ENCODE peak calls at places on chromosomes 12 and 14, in nine cellular contexts. One of them, this sample, is unnamed.

GRCh38 chr14:56294125-56294524 is 175.9 kb downstream of the PELI2 start:
- DNase-seq in body of pancreas: peak
- DNase-seq in HFFc6: no peak
- DNase-seq in OCI-LY7: peak
- DNase-seq in HT-29: peak
- DNase-seq in K562: no peak
- DNase-seq in EL: no peak
- DNase-seq in HCT116: no peak
- DNase-seq in cardiac muscle cell: no peak
- DNase-seq in this sample: no peak

GRCh38 chr14:99427632-99428315 is 52.9 kb downstream of the SETD3 start:
- DNase-seq in body of pancreas: no peak
- DNase-seq in HFFc6: peak
- DNase-seq in OCI-LY7: no peak
- DNase-seq in HT-29: no peak
- DNase-seq in K562: no peak
- DNase-seq in EL: peak
- DNase-seq in HCT116: no peak
- DNase-seq in cardiac muscle cell: peak
- DNase-seq in this sample: peak

GRCh38 chr12:89389755-89390661 is 37.7 kb upstream of the DUSP6 start:
- DNase-seq in body of pancreas: peak
- DNase-seq in HFFc6: no peak
- DNase-seq in OCI-LY7: no peak
- DNase-seq in HT-29: peak
- DNase-seq in K562: no peak
- DNase-seq in EL: peak
- DNase-seq in HCT116: no peak
- DNase-seq in cardiac muscle cell: peak
- DNase-seq in this sample: no peak

GRCh38 chr14:105883066-105884005 is 357.0 kb downstream of the TMEM121 start:
- DNase-seq in body of pancreas: no peak
- DNase-seq in HFFc6: no peak
- DNase-seq in OCI-LY7: no peak
- DNase-seq in HT-29: no peak
- DNase-seq in K562: no peak
- DNase-seq in EL: no peak
- DNase-seq in HCT116: no peak
- DNase-seq in cardiac muscle cell: no peak
- DNase-seq in this sample: no peak

GRCh38 chr12:57093412-57094193 is 4.7 kb downstream of the NAB2 start:
- DNase-seq in body of pancreas: peak
- DNase-seq in HFFc6: peak
- DNase-seq in OCI-LY7: peak
- DNase-seq in HT-29: no peak
- DNase-seq in K562: peak
- DNase-seq in EL: peak
- DNase-seq in HCT116: no peak
- DNase-seq in cardiac muscle cell: peak
- DNase-seq in this sample: peak

GRCh38 chr12:54019111-54019811 is 9.0 kb upstream of the HOXC6 start:
- DNase-seq in body of pancreas: no peak
- DNase-seq in HFFc6: no peak
- DNase-seq in OCI-LY7: no peak
- DNase-seq in HT-29: no peak
- DNase-seq in K562: peak
- DNase-seq in EL: no peak
- DNase-seq in HCT116: no peak
- DNase-seq in cardiac muscle cell: no peak
- DNase-seq in this sample: no peak

GRCh38 chr12:80504389-80505153 is 60.5 kb downstream of the PTPRQ start:
- DNase-seq in body of pancreas: no peak
- DNase-seq in HFFc6: no peak
- DNase-seq in OCI-LY7: peak
- DNase-seq in HT-29: no peak
- DNase-seq in K562: no peak
- DNase-seq in EL: peak
- DNase-seq in HCT116: no peak
- DNase-seq in cardiac muscle cell: no peak
- DNase-seq in this sample: no peak

GRCh38 chr12:46874642-46875041 is 48.8 kb upstream of the SLC38A4 start:
- DNase-seq in body of pancreas: no peak
- DNase-seq in HFFc6: peak
- DNase-seq in OCI-LY7: no peak
- DNase-seq in HT-29: no peak
- DNase-seq in K562: no peak
- DNase-seq in EL: peak
- DNase-seq in HCT116: no peak
- DNase-seq in cardiac muscle cell: peak
- DNase-seq in this sample: no peak

GRCh38 chr14:66426451-66426850 is 59.7 kb upstream of the CCDC196 start:
- DNase-seq in body of pancreas: no peak
- DNase-seq in HFFc6: no peak
- DNase-seq in OCI-LY7: no peak
- DNase-seq in HT-29: no peak
- DNase-seq in K562: no peak
- DNase-seq in EL: no peak
- DNase-seq in HCT116: no peak
- DNase-seq in cardiac muscle cell: no peak
- DNase-seq in this sample: no peak

GRCh38 chr12:10147714-10148403 is 17.9 kb upstream of the CLEC7A start:
- DNase-seq in body of pancreas: no peak
- DNase-seq in HFFc6: no peak
- DNase-seq in OCI-LY7: no peak
- DNase-seq in HT-29: no peak
- DNase-seq in K562: no peak
- DNase-seq in EL: no peak
- DNase-seq in HCT116: no peak
- DNase-seq in cardiac muscle cell: no peak
- DNase-seq in this sample: no peak

GRCh38 chr12:50351120-50352043 is 45.0 kb downstream of the FAM186A start:
- DNase-seq in body of pancreas: peak
- DNase-seq in HFFc6: no peak
- DNase-seq in OCI-LY7: no peak
- DNase-seq in HT-29: peak
- DNase-seq in K562: peak
- DNase-seq in EL: no peak
- DNase-seq in HCT116: no peak
- DNase-seq in cardiac muscle cell: peak
- DNase-seq in this sample: no peak

GRCh38 chr12:30692470-30692869 is 3.2 kb downstream of the IPO8 start:
- DNase-seq in body of pancreas: no peak
- DNase-seq in HFFc6: no peak
- DNase-seq in OCI-LY7: no peak
- DNase-seq in HT-29: no peak
- DNase-seq in K562: no peak
- DNase-seq in EL: peak
- DNase-seq in HCT116: no peak
- DNase-seq in cardiac muscle cell: peak
- DNase-seq in this sample: no peak

GRCh38 chr14:63940387-63940786 is 87.6 kb downstream of the SYNE2 start:
- DNase-seq in body of pancreas: no peak
- DNase-seq in HFFc6: no peak
- DNase-seq in OCI-LY7: peak
- DNase-seq in HT-29: no peak
- DNase-seq in K562: no peak
- DNase-seq in EL: no peak
- DNase-seq in HCT116: no peak
- DNase-seq in cardiac muscle cell: no peak
- DNase-seq in this sample: no peak

GRCh38 chr12:54378791-54379400 is 5.6 kb downstream of the ZNF385A start:
- DNase-seq in body of pancreas: peak
- DNase-seq in HFFc6: no peak
- DNase-seq in OCI-LY7: peak
- DNase-seq in HT-29: peak
- DNase-seq in K562: peak
- DNase-seq in EL: peak
- DNase-seq in HCT116: no peak
- DNase-seq in cardiac muscle cell: peak
- DNase-seq in this sample: peak

GRCh38 chr12:4526923-4527546 is 11.7 kb upstream of the RAD51AP1 start:
- DNase-seq in body of pancreas: no peak
- DNase-seq in HFFc6: peak
- DNase-seq in OCI-LY7: peak
- DNase-seq in HT-29: peak
- DNase-seq in K562: no peak
- DNase-seq in EL: peak
- DNase-seq in HCT116: no peak
- DNase-seq in cardiac muscle cell: peak
- DNase-seq in this sample: peak

GRCh38 chr12:24754690-24755638 is 193.9 kb downstream of the BCAT1 start:
- DNase-seq in body of pancreas: no peak
- DNase-seq in HFFc6: peak
- DNase-seq in OCI-LY7: no peak
- DNase-seq in HT-29: no peak
- DNase-seq in K562: no peak
- DNase-seq in EL: peak
- DNase-seq in HCT116: no peak
- DNase-seq in cardiac muscle cell: peak
- DNase-seq in this sample: peak

GRCh38 chr12:114762490-114763110 is 78.6 kb upstream of the TBX3 start:
- DNase-seq in body of pancreas: no peak
- DNase-seq in HFFc6: no peak
- DNase-seq in OCI-LY7: no peak
- DNase-seq in HT-29: no peak
- DNase-seq in K562: no peak
- DNase-seq in EL: no peak
- DNase-seq in HCT116: no peak
- DNase-seq in cardiac muscle cell: peak
- DNase-seq in this sample: no peak

GRCh38 chr12:112252184-112252583 is 126.8 kb downstream of the TRAFD1 start:
- DNase-seq in body of pancreas: peak
- DNase-seq in HFFc6: no peak
- DNase-seq in OCI-LY7: no peak
- DNase-seq in HT-29: no peak
- DNase-seq in K562: no peak
- DNase-seq in EL: no peak
- DNase-seq in HCT116: no peak
- DNase-seq in cardiac muscle cell: peak
- DNase-seq in this sample: peak

GRCh38 chr12:121796855-121797751 is 3.6 kb upstream of the RHOF start:
- DNase-seq in body of pancreas: peak
- DNase-seq in HFFc6: peak
- DNase-seq in OCI-LY7: no peak
- DNase-seq in HT-29: peak
- DNase-seq in K562: peak
- DNase-seq in EL: peak
- DNase-seq in HCT116: peak
- DNase-seq in cardiac muscle cell: peak
- DNase-seq in this sample: peak

GRCh38 chr12:104605685-104606084 is 148.9 kb downstream of the CHST11 start:
- DNase-seq in body of pancreas: peak
- DNase-seq in HFFc6: no peak
- DNase-seq in OCI-LY7: no peak
- DNase-seq in HT-29: no peak
- DNase-seq in K562: no peak
- DNase-seq in EL: peak
- DNase-seq in HCT116: no peak
- DNase-seq in cardiac muscle cell: no peak
- DNase-seq in this sample: peak

GRCh38 chr14:44404599-44405349 is 102.3 kb downstream of the FSCB start:
- DNase-seq in body of pancreas: no peak
- DNase-seq in HFFc6: no peak
- DNase-seq in OCI-LY7: no peak
- DNase-seq in HT-29: no peak
- DNase-seq in K562: no peak
- DNase-seq in EL: no peak
- DNase-seq in HCT116: no peak
- DNase-seq in cardiac muscle cell: peak
- DNase-seq in this sample: peak

GRCh38 chr14:66485910-66486421 is at the start of gene CCDC196:
- DNase-seq in body of pancreas: no peak
- DNase-seq in HFFc6: no peak
- DNase-seq in OCI-LY7: no peak
- DNase-seq in HT-29: no peak
- DNase-seq in K562: no peak
- DNase-seq in EL: no peak
- DNase-seq in HCT116: no peak
- DNase-seq in cardiac muscle cell: no peak
- DNase-seq in this sample: no peak

GRCh38 chr12:1877169-1877878 is 41.1 kb downstream of the CACNA2D4 start:
- DNase-seq in body of pancreas: no peak
- DNase-seq in HFFc6: no peak
- DNase-seq in OCI-LY7: no peak
- DNase-seq in HT-29: no peak
- DNase-seq in K562: no peak
- DNase-seq in EL: no peak
- DNase-seq in HCT116: no peak
- DNase-seq in cardiac muscle cell: no peak
- DNase-seq in this sample: no peak

This sample was measured in astrocyte of the hippocampus.